ENCODE peak calls at places on chromosomes 7 and 10, in eight cellular contexts. R is stomach, C is adrenal gland, K is heart left ventricle, Y is right lobe of liver, F is A549, S is transverse colon, B is HepG2. W is an unnamed sample.

GRCh38 chr10:10307551-10307950 is 710.1 kb upstream of the CELF2 start:
- DNase-seq in S (no peak), R (no peak), Y (no peak), C (no peak), K (no peak), B (no peak), F (no peak), W (no peak)

GRCh38 chr7:87330942-87331341 is 14.5 kb upstream of the CROT start:
- DNase-seq in F (no peak), C (no peak), R (no peak), K (no peak), Y (no peak), S (no peak), B (no peak), W (no peak)

GRCh38 chr10:73931767-73932624 is 21.1 kb downstream of the PLAU start:
- DNase-seq in F (peak), K (no peak), B (peak), S (no peak), R (peak), C (no peak), Y (no peak), W (no peak)

GRCh38 chr7:46933596-46933995 is 648.3 kb downstream of the TNS3 start:
- DNase-seq in B (no peak), Y (no peak), K (no peak), F (no peak), C (no peak), S (no peak), R (no peak), W (no peak)

GRCh38 chr7:44994877-44995554 is 5.0 kb upstream of the CCM2 start:
- DNase-seq in R (no peak), Y (no peak), C (no peak), K (no peak), F (no peak), S (no peak), B (no peak), W (no peak)

GRCh38 chr7:37315752-37316711 is 132.6 kb downstream of the ELMO1 start:
- DNase-seq in C (peak), B (no peak), F (no peak), S (no peak), K (no peak), R (no peak), Y (no peak), W (peak)

GRCh38 chr10:24469993-24470392 is 253.7 kb downstream of the ARHGAP21 start:
- DNase-seq in Y (no peak), C (no peak), K (no peak), R (no peak), B (no peak), F (no peak), S (peak), W (no peak)

GRCh38 chr7:19648791-19649190 is 60.0 kb downstream of the POLR1F start:
- DNase-seq in S (no peak), K (no peak), F (no peak), Y (no peak), B (no peak), R (no peak), C (no peak), W (no peak)

GRCh38 chr7:102914585-102914984 is 1.8 kb downstream of the LRRC17 start:
- DNase-seq in Y (no peak), S (no peak), R (no peak), C (peak), F (no peak), B (no peak), K (peak), W (peak)

GRCh38 chr7:84394219-84394618 is 199.6 kb upstream of the SEMA3A start:
- DNase-seq in K (no peak), F (no peak), S (no peak), R (no peak), C (no peak), Y (no peak), B (no peak), W (no peak)

GRCh38 chr7:38368191-38368605 is 94.8 kb upstream of the TARP start:
- DNase-seq in C (peak), F (peak), S (peak), R (peak), B (peak), K (peak), Y (peak), W (peak)

GRCh38 chr7:142808802-142809583 is 38.2 kb downstream of the PRSS2 start:
- DNase-seq in S (peak), K (no peak), C (peak), Y (no peak), R (peak), F (no peak), B (no peak), W (no peak)

GRCh38 chr7:112400141-112400540 is 50.1 kb upstream of the IFRD1 start:
- DNase-seq in S (no peak), K (no peak), Y (no peak), B (no peak), C (no peak), F (no peak), R (no peak), W (no peak)

GRCh38 chr10:11532329-11532728 is 79.1 kb downstream of the USP6NL start:
- DNase-seq in S (no peak), B (peak), K (no peak), C (peak), Y (no peak), R (no peak), F (no peak), W (no peak)

GRCh38 chr7:135843214-135843613 is 94.6 kb upstream of the FAM180A start:
- DNase-seq in B (no peak), C (no peak), K (no peak), F (no peak), Y (no peak), R (no peak), S (no peak), W (no peak)

GRCh38 chr10:101453791-101454718 is 100.1 kb downstream of the BTRC start:
- DNase-seq in B (no peak), F (no peak), Y (no peak), C (no peak), S (no peak), R (no peak), K (no peak), W (no peak)

GRCh38 chr10:101450277-101451080 is 96.5 kb downstream of the BTRC start:
- DNase-seq in Y (no peak), S (no peak), K (no peak), F (no peak), C (no peak), R (no peak), B (no peak), W (no peak)

GRCh38 chr10:101453318-101453717 is 99.4 kb downstream of the BTRC start:
- DNase-seq in K (no peak), B (no peak), C (no peak), R (no peak), Y (no peak), S (no peak), F (no peak), W (no peak)

GRCh38 chr10:101451589-101452190 is 97.7 kb downstream of the BTRC start:
- DNase-seq in R (no peak), K (no peak), B (no peak), S (no peak), Y (no peak), C (no peak), F (no peak), W (no peak)

DNA sequence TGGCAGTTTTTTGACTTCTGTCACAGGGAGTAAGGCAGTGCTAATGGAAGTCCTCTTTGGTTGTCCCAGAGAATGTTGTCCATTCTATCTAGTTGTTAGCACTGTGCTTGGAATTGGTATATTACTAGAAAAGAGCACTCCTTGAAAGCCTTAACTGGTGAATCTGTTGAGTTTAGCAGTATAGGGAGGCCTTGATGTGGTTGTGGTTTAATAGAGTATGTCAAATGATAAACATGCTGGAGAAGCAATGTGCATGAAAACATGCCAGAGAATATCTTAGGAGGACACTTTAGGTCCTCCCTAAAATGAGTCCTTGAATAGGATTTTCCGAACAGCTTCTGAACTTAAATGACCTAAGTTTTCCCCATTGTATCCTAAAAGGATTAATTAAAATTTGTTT is 98.6 kb downstream of the BTRC start:
- DNase-seq in R (no peak), K (no peak), C (no peak), Y (no peak), S (no peak), B (no peak), F (no peak), W (no peak)
- TF ChIP-seq POLR2A in R (no peak), K (no peak), C (no peak), Y (no peak), S (no peak), B (no peak), F (no peak), W (no peak)

GRCh38 chr7:27143022-27143949 is at the start of gene HOXA5:
- DNase-seq in S (peak), C (peak), F (peak), R (peak), B (peak), K (no peak), Y (peak), W (peak)
- TF ChIP-seq CTCF in S (peak), C (peak), F (peak), R (no peak), B (peak), K (peak), Y (peak), W (peak)

DNA sequence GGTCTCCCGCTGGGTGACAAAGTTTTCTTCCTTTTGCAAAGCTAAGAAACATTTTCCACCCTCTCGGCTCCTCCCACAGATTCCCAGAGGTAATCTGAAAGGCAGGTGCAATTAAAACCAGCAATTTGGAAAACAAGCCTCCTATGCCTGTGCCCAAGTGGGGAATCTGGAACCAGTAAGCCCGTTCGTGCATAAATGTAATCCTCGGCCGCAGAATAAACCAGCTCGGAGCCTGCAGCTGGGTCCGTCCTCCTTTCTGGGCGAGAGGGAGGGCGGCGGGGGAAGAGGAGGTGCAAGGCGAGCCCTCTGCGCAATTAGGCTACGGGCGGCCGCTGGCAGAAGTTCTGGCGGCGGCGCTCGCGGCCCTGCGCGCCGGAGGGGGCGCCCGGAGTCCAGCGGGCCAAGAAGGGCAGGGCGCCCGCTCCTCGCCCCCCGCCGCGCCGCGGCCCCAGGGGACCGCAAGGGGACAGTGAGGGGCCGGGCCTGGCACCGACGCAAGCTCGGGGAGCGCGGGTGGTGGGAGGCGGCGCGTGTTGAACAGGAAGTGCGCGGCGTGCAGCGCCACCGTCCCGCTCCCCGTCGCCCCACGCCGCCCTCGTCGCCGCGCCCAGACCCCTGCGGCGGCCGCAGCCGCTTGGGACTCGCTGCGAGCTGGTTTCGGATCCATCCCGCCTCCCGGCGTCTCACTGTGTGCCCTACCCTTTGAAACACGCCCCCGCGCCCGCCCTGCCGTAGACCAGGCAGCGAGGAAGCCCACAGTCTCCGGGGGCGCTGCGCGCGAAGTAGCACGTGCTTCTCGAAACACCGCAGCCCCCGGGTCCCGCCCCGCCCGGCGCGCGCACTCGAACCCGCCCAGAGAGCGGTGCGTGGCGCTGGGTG is at the start of gene PRKAG2:
- DNase-seq in Y (peak), S (peak), C (peak), R (peak), F (peak), K (peak), B (no peak), W (peak)
- TF ChIP-seq POLR2A in Y (peak), S (peak), C (peak), R (no peak), F (no peak), K (no peak), B (no peak), W (no peak)

DNA sequence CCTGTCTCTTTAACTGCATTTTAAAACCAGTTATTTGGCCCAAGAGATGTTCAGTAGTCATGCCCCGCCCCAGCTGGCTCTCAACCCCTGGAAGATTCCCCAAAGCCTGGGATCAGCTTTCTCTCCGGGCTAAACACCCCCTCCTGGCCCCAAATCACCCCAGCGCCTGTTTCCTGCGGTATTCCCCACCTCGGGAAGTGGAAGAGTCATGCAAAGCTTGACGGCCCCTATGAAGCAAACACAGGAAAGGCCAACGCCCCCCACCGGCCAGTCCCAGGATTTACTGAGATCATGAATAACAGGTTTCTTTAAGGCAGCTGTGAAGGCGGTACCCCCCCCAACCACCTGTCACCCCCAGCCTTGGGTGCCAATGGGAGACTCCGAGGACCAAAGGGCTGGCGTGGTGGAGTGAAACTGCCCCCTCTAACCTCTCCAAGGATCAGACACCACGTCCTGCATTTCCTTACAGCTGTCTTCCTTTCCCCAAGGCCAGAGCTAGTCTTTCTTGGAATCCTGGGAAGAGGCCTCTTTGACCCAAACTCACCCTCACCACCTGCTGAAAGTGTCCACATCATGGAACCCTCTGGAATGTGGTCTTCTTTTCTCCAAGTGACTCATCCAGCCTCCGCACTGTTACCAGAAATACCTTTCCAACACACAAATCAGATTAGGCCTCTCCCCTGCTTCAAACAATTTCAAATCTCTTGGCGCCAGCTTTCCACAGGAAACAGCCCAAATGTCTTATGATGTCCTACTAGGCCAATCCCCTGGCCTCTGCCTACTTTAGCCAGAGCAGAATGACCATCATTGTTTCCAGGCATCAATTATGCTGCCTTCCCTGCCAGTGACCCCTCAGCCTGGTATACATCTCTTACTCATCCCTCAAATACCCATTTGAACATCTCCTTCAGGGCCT is 301.5 kb downstream of the ZEB1 start:
- DNase-seq in S (peak), F (peak), R (no peak), C (no peak), B (no peak), Y (no peak), K (peak), W (peak)
- TF ChIP-seq CTCF in S (peak), F (peak), R (no peak), C (no peak), B (peak), Y (no peak), K (peak), W (no peak)

DNA sequence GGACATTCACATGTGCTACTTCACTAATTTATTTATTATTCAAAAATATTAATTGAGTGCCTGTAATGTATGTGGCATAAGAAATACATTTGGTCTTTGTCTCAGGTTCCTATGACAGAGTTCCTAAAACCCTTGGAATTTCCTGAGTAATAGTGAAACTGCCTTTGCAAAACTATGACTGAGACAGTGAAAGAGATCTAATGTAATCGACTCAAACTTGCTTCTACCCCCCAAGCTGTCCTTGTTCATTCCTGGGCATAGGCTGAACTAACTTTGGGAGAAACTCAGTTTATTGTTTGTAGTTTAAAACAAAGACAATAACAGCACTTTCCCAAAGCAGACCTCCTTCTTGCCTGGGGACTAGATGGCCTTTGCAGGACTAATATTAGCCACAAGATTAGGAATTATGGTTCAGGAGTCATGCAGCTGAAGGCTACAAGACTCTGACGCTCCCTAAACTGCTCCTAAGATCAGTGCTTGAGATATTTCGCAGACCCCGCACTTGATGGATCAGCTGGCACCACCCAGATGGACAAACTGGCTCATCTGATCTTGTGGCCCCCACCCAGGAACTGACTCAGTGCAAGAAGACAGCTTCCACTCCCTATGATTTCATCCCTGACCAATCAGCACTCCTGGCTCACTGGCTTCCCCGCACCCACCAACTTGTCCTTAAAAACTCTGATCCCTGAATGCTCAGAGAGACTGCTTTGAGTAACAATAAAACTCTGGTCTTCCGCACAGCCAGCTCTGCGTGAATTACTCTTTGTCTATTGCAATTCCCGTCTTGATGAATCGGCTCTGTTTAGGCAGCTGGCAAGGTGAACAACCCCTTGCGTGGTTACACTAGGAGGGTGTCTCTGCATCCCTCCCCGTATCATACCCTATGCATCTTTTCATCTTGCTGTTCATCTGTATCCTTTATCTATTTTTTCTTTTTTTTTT is 27.0 kb upstream of the NRBF2 start:
- DNase-seq in C (peak), R (no peak), Y (no peak), B (no peak), K (peak), F (no peak), S (no peak), W (no peak)
- TF ChIP-seq POLR2A in C (no peak), R (no peak), Y (no peak), B (no peak), K (no peak), F (no peak), S (no peak), W (no peak)

GRCh38 chr7:55253188-55253587 is 111.9 kb upstream of the LANCL2 start:
- DNase-seq in R (no peak), Y (no peak), B (no peak), S (no peak), C (no peak), K (no peak), F (no peak), W (no peak)
- TF ChIP-seq CTCF in R (no peak), Y (no peak), B (no peak), S (no peak), C (no peak), K (no peak), F (no peak), W (no peak)

GRCh38 chr10:63267414-63268138 is 134.4 kb downstream of the NRBF2 start:
- DNase-seq in S (no peak), Y (no peak), K (no peak), C (peak), B (peak), R (no peak), F (peak), W (no peak)
- TF ChIP-seq POLR2A in S (no peak), Y (no peak), K (no peak), C (no peak), B (peak), R (no peak), F (no peak), W (no peak)

DNA sequence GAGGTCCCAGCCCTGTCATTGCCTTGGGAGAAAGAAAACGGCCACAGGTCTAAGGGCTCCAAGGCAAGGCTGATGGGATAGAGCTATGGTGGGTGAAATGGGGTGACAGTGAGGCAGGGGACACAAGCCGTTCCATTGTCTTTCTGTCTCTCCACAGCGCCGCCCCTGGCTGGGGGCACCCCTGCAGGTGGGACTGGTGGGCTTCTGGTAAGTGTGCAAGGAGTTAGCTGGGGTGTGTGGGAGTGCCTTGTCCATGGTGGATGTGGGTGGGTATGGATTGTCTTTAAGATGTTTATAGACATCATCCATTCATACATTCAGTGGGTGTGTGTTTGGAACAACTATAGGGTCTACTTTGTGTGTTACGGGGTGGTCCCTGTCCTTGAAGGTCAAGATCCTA is 7.5 kb downstream of the SFXN3 start:
- DNase-seq in S (no peak), F (no peak), B (no peak), R (no peak), Y (no peak), C (no peak), K (no peak), W (no peak)
- TF ChIP-seq CTCF in S (no peak), F (no peak), B (no peak), R (no peak), Y (no peak), C (no peak), K (no peak), W (no peak)

DNA sequence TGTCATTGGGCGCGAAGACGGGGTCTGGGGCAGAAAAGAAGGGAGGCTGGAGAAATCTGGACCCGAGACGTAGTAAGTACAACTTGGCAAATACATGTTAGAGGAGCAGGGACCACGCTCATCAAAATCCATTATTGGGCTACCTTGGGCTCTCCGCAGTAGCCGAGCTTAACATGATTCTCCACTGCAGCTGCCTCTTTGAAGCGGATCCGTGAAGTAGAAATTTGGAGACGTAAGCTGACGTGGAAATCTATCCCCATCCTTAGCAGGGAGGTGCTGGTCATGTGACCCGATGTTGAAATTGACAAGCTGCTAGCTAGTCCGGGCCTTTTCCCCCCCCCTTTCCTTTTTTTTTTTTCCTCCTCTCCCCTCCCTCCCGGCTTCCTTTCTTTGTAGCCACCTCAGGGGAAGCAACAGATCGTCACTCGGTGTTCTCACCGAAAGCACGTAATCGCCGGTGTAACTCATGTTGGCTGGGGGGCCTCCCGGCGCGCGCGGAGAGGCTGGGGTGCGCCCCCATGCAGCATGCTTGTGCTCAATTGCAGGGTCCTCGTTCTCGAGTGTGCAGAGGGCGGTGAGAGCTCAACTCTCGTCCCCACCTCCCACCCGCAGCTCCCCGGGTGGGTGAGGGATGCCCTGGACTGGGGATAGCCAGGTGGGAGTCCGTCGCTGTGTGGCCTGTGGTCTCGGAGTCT is at the start of gene HOXA11:
- DNase-seq in K (no peak), S (peak), R (peak), B (no peak), Y (no peak), C (no peak), F (no peak), W (peak)
- TF ChIP-seq POLR2A in K (no peak), S (peak), R (no peak), B (no peak), Y (no peak), C (no peak), F (no peak), W (peak)

W was measured in sigmoid colon.